ENCODE peak calls at places on chromosomes 3 and 15, in ten cellular contexts. R is foreskin fibroblast; S is A549; M is mammary epithelial cell; K is CD8-positive, alpha-beta T cell; X is GM12865; C is colonic mucosa; D is choroid plexus epithelial cell; G is cardiac fibroblast; V is transverse colon. I is an unnamed sample.
A peak's percentile ranks its signal among the peaks of the same experiment; 100 is the strongest.

GRCh38 chr3:184227481-184227935 is 1.9 kb upstream of the VWA5B2 start:
- DNase-seq in C (no peak), S (peak; percentile 71), G (peak; percentile 33), X (peak; percentile 49), M (no peak), D (peak; percentile 32), K (peak; percentile 58), R (no peak), V (peak; percentile 28), I (no peak)

GRCh38 chr3:143600762-143601161 is 247.5 kb downstream of the SLC9A9 start:
- DNase-seq in X (no peak), S (no peak), V (no peak), D (peak; percentile 90), R (no peak), G (peak; percentile 87), C (no peak), M (no peak), K (no peak), I (no peak)

GRCh38 chr3:52350981-52351761 is 35.1 kb downstream of the DNAH1 start:
- DNase-seq in C (no peak), M (no peak), D (no peak), X (no peak), V (no peak), S (no peak), K (no peak), G (no peak), R (no peak), I (no peak)

GRCh38 chr3:195352895-195353488 is 82.0 kb upstream of the XXYLT1 start:
- DNase-seq in S (no peak), K (no peak), R (peak; percentile 60), G (peak; percentile 87), C (no peak), V (no peak), D (peak; percentile 92), X (no peak), M (peak; percentile 70), I (no peak)

GRCh38 chr15:26032162-26032846 is 169.2 kb upstream of the ATP10A start:
- DNase-seq in R (no peak), D (no peak), M (no peak), C (no peak), X (no peak), V (no peak), S (no peak), G (no peak), K (no peak), I (no peak)

GRCh38 chr15:51132384-51133139 is 37.9 kb upstream of the TNFAIP8L3 start:
- DNase-seq in R (peak; percentile 98), X (peak; percentile 29), D (peak; percentile 100), C (peak; percentile 46), M (peak; percentile 72), G (peak; percentile 100), S (peak; percentile 55), V (peak; percentile 49), K (no peak), I (peak; percentile 45)

GRCh38 chr3:171791695-171792082 is 18.6 kb downstream of the PLD1 start:
- DNase-seq in D (peak; percentile 31), C (no peak), K (no peak), S (no peak), G (peak; percentile 89), M (peak; percentile 94), X (no peak), V (no peak), R (peak; percentile 70), I (no peak)

GRCh38 chr15:57227899-57228298 is 148.4 kb upstream of the CGNL1 start:
- DNase-seq in X (no peak), S (no peak), M (no peak), R (peak; percentile 77), D (peak; percentile 76), G (peak; percentile 55), V (no peak), K (no peak), C (no peak), I (no peak)

GRCh38 chr3:14507345-14507741 is 32.8 kb downstream of the GRIP2 start:
- DNase-seq in S (no peak), K (no peak), X (no peak), M (no peak), D (no peak), C (no peak), G (no peak), V (no peak), R (no peak), I (no peak)

GRCh38 chr15:98730860-98731711 is 82.7 kb downstream of the IGF1R start:
- DNase-seq in D (no peak), G (no peak), X (no peak), M (no peak), C (no peak), V (no peak), S (no peak), K (no peak), R (no peak), I (no peak)

GRCh38 chr3:149532463-149533180 is 58.1 kb downstream of the TM4SF4 start:
- DNase-seq in C (no peak), D (no peak), G (no peak), R (no peak), X (peak; percentile 18), M (no peak), K (no peak), V (no peak), S (no peak), I (no peak)

GRCh38 chr3:149529099-149529498 is 54.6 kb downstream of the TM4SF4 start:
- DNase-seq in K (no peak), D (no peak), M (peak; percentile 63), X (no peak), S (no peak), V (no peak), G (no peak), C (no peak), R (no peak), I (no peak)

GRCh38 chr3:149528344-149528657 is 53.8 kb downstream of the TM4SF4 start:
- DNase-seq in X (no peak), V (peak; percentile 11), D (no peak), R (no peak), C (no peak), G (no peak), M (no peak), S (no peak), K (no peak), I (no peak)

GRCh38 chr3:149523899-149524298 is 49.4 kb downstream of the TM4SF4 start:
- DNase-seq in D (no peak), K (no peak), R (no peak), C (no peak), G (no peak), X (no peak), V (no peak), M (no peak), S (no peak), I (no peak)

GRCh38 chr3:149527531-149528343 is 53.2 kb downstream of the TM4SF4 start:
- DNase-seq in S (peak; percentile 39), M (no peak), D (peak; percentile 57), V (no peak), K (no peak), X (no peak), G (peak; percentile 55), C (no peak), R (no peak), I (no peak)
- TF ChIP-seq CTCF in S (peak; percentile 51), M (no peak), D (peak; percentile 44), V (no peak), K (no peak), X (no peak), G (peak; percentile 34), C (no peak), R (peak; percentile 18), I (no peak)

GRCh38 chr3:38649500-38650247 is at the start of gene SCN5A:
- DNase-seq in M (no peak), S (peak; percentile 55), D (no peak), X (peak; percentile 31), C (peak; percentile 48), V (peak; percentile 50), G (peak; percentile 2), K (peak; percentile 48), R (peak; percentile 35), I (peak; percentile 53)
- H3K4me3 ChIP-seq in M (peak within 1 kb of the TSS; percentile 42), S (peak within 1 kb of the TSS; percentile 61), D (peak within 1 kb of the TSS; percentile 47), X (peak within 1 kb of the TSS; percentile 17), C (peak within 1 kb of the TSS; percentile 44), V (peak within 1 kb of the TSS; percentile 40), G (peak within 1 kb of the TSS; percentile 35), K (peak within 1 kb of the TSS; percentile 34), R (peak within 1 kb of the TSS; percentile 56), I (no peak within 1 kb of the TSS)

GRCh38 chr3:188584958-188585689 is 431.2 kb downstream of the LPP start:
- DNase-seq in K (no peak), M (peak; percentile 78), X (no peak), G (peak; percentile 27), R (no peak), V (no peak), D (peak; percentile 51), S (no peak), C (no peak), I (no peak)
- TF ChIP-seq CTCF in K (no peak), M (peak; percentile 5), X (no peak), G (no peak), R (no peak), V (no peak), D (peak; percentile 42), S (no peak), C (no peak), I (no peak)

GRCh38 chr3:134407247-134407640 is 33.0 kb upstream of the AMOTL2 start:
- DNase-seq in K (no peak), G (peak; percentile 21), S (no peak), M (no peak), D (no peak), R (no peak), X (no peak), V (no peak), C (no peak), I (no peak)
- H3K4me3 ChIP-seq in K (no peak overlapping the region), G (peak overlapping the region; percentile 42), S (no peak overlapping the region), M (no peak overlapping the region), D (no peak overlapping the region), R (no peak overlapping the region), X (no peak overlapping the region), V (no peak overlapping the region), C (no peak overlapping the region), I (no peak overlapping the region)

GRCh38 chr3:38738630-38739395 is 77.2 kb downstream of the SCN10A start:
- DNase-seq in D (peak; percentile 71), S (peak; percentile 37), C (peak; percentile 46), M (peak; percentile 32), R (no peak), G (peak; percentile 63), K (no peak), X (peak; percentile 41), V (peak; percentile 28), I (peak; percentile 35)
- TF ChIP-seq CTCF in D (peak; percentile 95), S (peak; percentile 26), C (peak; percentile 32), M (peak; percentile 84), R (peak; percentile 66), G (peak; percentile 87), K (no peak), X (peak; percentile 69), V (peak; percentile 33), I (peak; percentile 45)

DNA sequence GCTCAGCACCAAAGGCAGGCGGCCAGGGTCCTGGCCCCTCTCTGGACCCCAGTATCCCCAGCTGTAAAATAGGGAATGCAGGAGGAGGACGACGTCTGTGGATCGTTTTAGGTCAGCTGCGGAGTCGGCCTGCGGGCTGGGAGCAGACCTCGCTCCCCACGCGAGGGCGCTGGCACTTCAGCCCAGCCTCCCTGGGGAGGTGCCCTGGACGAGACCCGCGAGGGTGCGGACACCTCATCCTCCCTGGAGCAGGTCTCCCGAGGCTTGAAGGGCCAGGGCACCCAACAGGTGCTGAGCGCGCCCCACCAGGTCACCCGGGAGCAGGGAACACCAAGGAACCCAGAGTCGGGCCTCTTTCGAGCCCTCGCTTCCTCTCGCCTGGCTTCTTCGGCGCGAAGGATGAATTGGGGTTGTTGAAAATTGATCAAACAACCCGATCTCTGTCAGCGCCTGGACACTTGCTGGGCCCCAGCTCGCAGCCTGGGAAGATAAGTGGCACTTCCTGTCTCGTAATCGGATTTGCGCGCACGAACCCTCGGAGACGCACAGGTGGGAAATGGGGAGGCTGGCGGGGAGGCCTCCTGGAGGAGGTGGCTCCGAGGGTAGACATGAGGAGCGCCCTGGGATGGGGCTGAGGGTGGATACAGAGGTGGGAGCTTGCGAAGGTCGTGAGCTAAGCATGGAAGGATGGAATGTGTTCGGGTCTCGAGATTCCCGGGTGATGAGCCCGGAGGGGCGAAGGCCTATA is 588 bp upstream of the VIPR1 start:
- DNase-seq in G (peak; percentile 43), S (no peak), M (peak; percentile 52), K (peak; percentile 61), R (peak; percentile 12), C (peak; percentile 86), V (peak; percentile 84), D (peak; percentile 35), X (peak; percentile 46), I (peak; percentile 39)
- H3K4me3 ChIP-seq in G (peak overlapping the region; percentile 49), S (peak overlapping the region; percentile 56), M (peak overlapping the region; percentile 34), K (peak overlapping the region; percentile 95), R (peak overlapping the region; percentile 20), C (peak overlapping the region; percentile 54), V (peak overlapping the region; percentile 46), D (peak overlapping the region; percentile 33), X (peak overlapping the region; percentile 65), I (no peak overlapping the region)